ENCODE peak calls at places on chromosomes 13 and 19, in four cellular contexts. L is K562, U is SK-N-SH, G is GM12878. C is an unnamed sample.

GRCh38 chr13:43054803-43055802 is 31.7 kb downstream of the DNAJC15 start:
- DNase-seq in U (no peak), G (no peak), L (peak), C (peak)

GRCh38 chr19:14434543-14435319 is 1.6 kb downstream of the PKN1 start:
- DNase-seq in U (peak), L (peak), G (no peak), C (peak)

GRCh38 chr13:32031025-32031814 is at the start of gene FRY:
- DNase-seq in U (peak), L (no peak), G (no peak), C (peak)

GRCh38 chr13:78121459-78122348 is 203.1 kb upstream of the EDNRB start:
- DNase-seq in U (peak), L (peak), G (peak), C (peak)

GRCh38 chr13:87124785-87125074 is 546.4 kb upstream of the SLITRK5 start:
- DNase-seq in L (peak), G (no peak), U (no peak), C (no peak)

GRCh38 chr13:22298530-22298929 is 627.7 kb downstream of the FGF9 start:
- DNase-seq in U (no peak), G (no peak), L (no peak), C (no peak)

GRCh38 chr19:36987091-36987490 is 71.0 kb downstream of the ZNF568 start:
- DNase-seq in U (no peak), G (no peak), L (no peak), C (no peak)

GRCh38 chr13:44364601-44365000 is 9.0 kb upstream of the SERP2 start:
- DNase-seq in G (no peak), U (no peak), L (no peak), C (no peak)

GRCh38 chr19:11204943-11205349 is 7.6 kb upstream of the KANK2 start:
- DNase-seq in G (peak), L (no peak), U (peak), C (no peak)

GRCh38 chr13:108086678-108087077 is 128.7 kb downstream of the LIG4 start:
- DNase-seq in U (no peak), L (no peak), G (no peak), C (no peak)

GRCh38 chr13:100523437-100523836 is 65.2 kb downstream of the GGACT start:
- DNase-seq in G (no peak), L (no peak), U (no peak), C (no peak)

GRCh38 chr13:66375756-66376155 is 854.4 kb downstream of the PCDH9 start:
- DNase-seq in L (no peak), G (no peak), U (peak), C (no peak)

GRCh38 chr13:39510296-39510695 is 92.7 kb downstream of the LHFPL6 start:
- DNase-seq in U (no peak), G (peak), L (no peak), C (no peak)

GRCh38 chr19:11064831-11065303 is 24.4 kb upstream of the LDLR start:
- DNase-seq in G (no peak), U (no peak), L (peak), C (peak)

GRCh38 chr19:15475169-15475568 is 4.1 kb downstream of the PGLYRP2 start:
- DNase-seq in L (no peak), U (peak), G (no peak), C (no peak)

GRCh38 chr19:18897108-18898029 is 1.4 kb upstream of the CERS1 start:
- DNase-seq in L (no peak), U (no peak), G (no peak), C (no peak)

GRCh38 chr13:78012046-78012445 is 93.4 kb upstream of the EDNRB start:
- DNase-seq in G (no peak), U (no peak), L (no peak), C (no peak)

GRCh38 chr13:104782741-104783140 is 1716.5 kb upstream of the SLC10A2 start:
- DNase-seq in U (no peak), G (no peak), L (no peak), C (no peak)

GRCh38 chr19:53034054-53034453 is 10.5 kb upstream of the ERVV-2 start:
- DNase-seq in G (no peak), L (no peak), U (no peak), C (no peak)

GRCh38 chr13:31328549-31329229 is 128.9 kb downstream of the B3GLCT start:
- DNase-seq in G (no peak), U (no peak), L (no peak), C (no peak)

GRCh38 chr13:49858183-49858856 is 65.8 kb upstream of the KPNA3 start:
- DNase-seq in U (no peak), L (no peak), G (no peak), C (peak)

GRCh38 chr19:35517342-35517741 is 3.9 kb upstream of the DMKN start:
- DNase-seq in U (no peak), G (no peak), L (no peak), C (no peak)
- TF ChIP-seq REST in U (no peak), G (no peak), L (no peak), C (no peak)

GRCh38 chr13:110182003-110182402 is 125.0 kb downstream of the COL4A1 start:
- DNase-seq in L (no peak), G (no peak), U (no peak), C (no peak)
- TF ChIP-seq RCOR1 in L (no peak), G (no peak), U (no peak), C (no peak)

DNA sequence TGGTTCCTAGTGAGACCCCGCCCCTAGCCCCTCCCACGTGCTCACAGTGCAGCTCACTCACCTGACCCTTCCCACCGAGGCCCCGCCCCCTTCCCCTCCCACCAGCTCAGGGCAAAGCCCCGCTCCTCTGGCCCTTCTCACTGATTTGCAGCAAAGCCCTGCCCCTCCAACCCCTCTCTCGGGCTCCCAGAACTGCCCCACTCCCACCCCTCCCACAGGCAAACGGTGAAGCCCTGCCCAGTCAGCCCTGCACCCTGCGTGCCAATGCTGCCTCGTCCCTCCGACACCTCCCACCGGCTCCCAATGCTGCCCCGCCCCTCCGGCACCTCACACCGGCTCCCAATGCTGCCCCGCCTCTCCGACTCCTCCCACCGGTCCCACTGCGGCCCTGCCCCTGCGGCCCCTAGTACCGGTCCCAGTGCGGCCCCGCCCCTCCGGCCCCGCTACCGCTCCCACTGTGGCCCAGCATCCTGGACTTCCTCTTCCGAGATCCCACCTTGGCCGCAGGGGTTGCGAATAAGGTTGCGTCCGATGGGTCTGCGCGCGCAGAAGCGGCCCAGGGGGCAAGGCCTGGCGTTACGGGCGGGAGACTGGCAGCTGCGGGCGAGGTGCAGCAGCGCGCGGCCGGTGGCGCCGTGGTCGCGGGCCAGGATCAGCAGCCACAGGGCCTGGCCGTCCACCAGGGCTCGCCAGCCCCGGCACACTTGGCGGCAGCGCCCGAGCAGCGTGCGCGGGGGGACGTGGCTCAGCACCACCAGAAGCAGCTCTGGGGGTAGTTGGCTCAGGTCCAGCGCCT is 783 bp downstream of the FBXO27 start:
- DNase-seq in G (peak), L (peak), U (peak), C (peak)
- TF ChIP-seq REST in G (no peak), L (no peak), U (no peak), C (no peak)

GRCh38 chr19:49678970-49679831 is 2.1 kb downstream of the PRMT1 start:
- DNase-seq in U (no peak), G (no peak), L (no peak), C (no peak)
- TF ChIP-seq RCOR1 in U (no peak), G (no peak), L (no peak), C (no peak)

C was measured in A549.